ENCODE peak calls at places on chromosomes 12 and 14, in five cellular contexts. Y is cardiac fibroblast, B is coronary artery, D is pancreas, I is spleen. N is an unnamed sample.

GRCh38 chr14:99966912-99967311 is 98.3 kb upstream of the EVL start:
- DNase-seq in Y (no peak), B (no peak), D (no peak), I (no peak), N (no peak)

GRCh38 chr14:59293934-59294661 is 105.6 kb downstream of the DAAM1 start:
- DNase-seq in Y (no peak), B (no peak), D (no peak), I (no peak), N (no peak)

GRCh38 chr12:54413284-54414190 is 5.5 kb downstream of the ITGA5 start:
- DNase-seq in Y (peak), B (no peak), D (no peak), I (peak), N (no peak)

GRCh38 chr14:96895658-96896271 is 98.6 kb downstream of the VRK1 start:
- DNase-seq in Y (no peak), B (no peak), D (no peak), I (no peak), N (no peak)

GRCh38 chr14:32300146-32300545 is 29.0 kb upstream of the AKAP6 start:
- DNase-seq in Y (no peak), B (no peak), D (no peak), I (no peak), N (no peak)

GRCh38 chr12:1540690-1541089 is 53.7 kb downstream of the FBXL14 start:
- DNase-seq in Y (no peak), B (no peak), D (no peak), I (no peak), N (no peak)

GRCh38 chr14:59359451-59360124 is 105.6 kb downstream of the GPR135 start:
- DNase-seq in Y (peak), B (no peak), D (no peak), I (no peak), N (no peak)

GRCh38 chr12:26338574-26339572 is 143.5 kb downstream of the SSPN start:
- DNase-seq in Y (peak), B (no peak), D (no peak), I (no peak), N (no peak)

GRCh38 chr12:30959778-30960177 is 33.2 kb downstream of the TSPAN11 start:
- DNase-seq in Y (no peak), B (no peak), D (no peak), I (peak), N (no peak)

GRCh38 chr14:103739466-103739792 is 23.8 kb downstream of the ZFYVE21 start:
- DNase-seq in Y (no peak), B (peak), D (no peak), I (no peak), N (no peak)

GRCh38 chr12:17618831-17619230 is 471.2 kb downstream of the RERGL start:
- DNase-seq in Y (no peak), B (no peak), D (no peak), I (no peak), N (no peak)

GRCh38 chr12:75177997-75178396 is 31.6 kb downstream of the KCNC2 start:
- DNase-seq in Y (peak), B (no peak), D (no peak), I (no peak), N (peak)

GRCh38 chr12:16807731-16808130 is 201.8 kb upstream of the LMO3 start:
- DNase-seq in Y (no peak), B (no peak), D (no peak), I (no peak), N (no peak)

GRCh38 chr14:36340276-36340890 is 19.9 kb upstream of the MBIP start:
- DNase-seq in Y (no peak), B (no peak), D (no peak), I (no peak), N (no peak)

GRCh38 chr14:100747021-100747586 is 20.4 kb downstream of the DLK1 start:
- DNase-seq in Y (peak), B (peak), D (no peak), I (peak), N (peak)

GRCh38 chr12:78210894-78211302 is 380.2 kb downstream of the NAV3 start:
- DNase-seq in Y (peak), B (no peak), D (no peak), I (no peak), N (peak)

GRCh38 chr14:56794088-56794556 is 16.2 kb downstream of the OTX2 start:
- DNase-seq in Y (no peak), B (no peak), D (no peak), I (no peak), N (no peak)

GRCh38 chr14:96038558-96038919 is 623 bp upstream of the C14orf132 start:
- DNase-seq in Y (no peak), B (peak), D (no peak), I (no peak), N (no peak)

GRCh38 chr14:67413806-67414769 is 2.1 kb upstream of the PLEK2 start:
- DNase-seq in Y (peak), B (no peak), D (no peak), I (no peak), N (peak)

GRCh38 chr12:32448581-32448980 is 49.2 kb downstream of the FGD4 start:
- DNase-seq in Y (no peak), B (no peak), D (no peak), I (no peak), N (no peak)

GRCh38 chr14:50110323-50111037 is 5.9 kb downstream of the VCPKMT start:
- DNase-seq in Y (no peak), B (no peak), D (no peak), I (no peak), N (no peak)

GRCh38 chr14:100867631-100868315 is 35.7 kb downstream of the RTL1 start:
- DNase-seq in Y (no peak), B (no peak), D (no peak), I (peak), N (no peak)

GRCh38 chr14:104709387-104710019 is 14.5 kb upstream of the ADSS1 start:
- DNase-seq in Y (no peak), B (no peak), D (no peak), I (no peak), N (no peak)

GRCh38 chr14:58298880-58299664 is 717 bp downstream of the ARID4A start:
- DNase-seq in Y (peak), B (peak), D (peak), I (peak), N (no peak)

GRCh38 chr14:36279306-36280244 is 40.9 kb downstream of the MBIP start:
- DNase-seq in Y (no peak), B (no peak), D (no peak), I (no peak), N (no peak)

GRCh38 chr12:49615725-49616124 is 7.6 kb upstream of the PRPF40B start:
- DNase-seq in Y (peak), B (no peak), D (no peak), I (no peak), N (no peak)

GRCh38 chr14:101183376-101184103 is 280.0 kb upstream of the RTL1 start:
- DNase-seq in Y (no peak), B (peak), D (no peak), I (peak), N (no peak)

GRCh38 chr14:102508774-102509743 is 517 bp downstream of the ANKRD9 start:
- DNase-seq in Y (peak), B (no peak), D (peak), I (peak), N (no peak)

GRCh38 chr12:57332646-57333312 is 81.8 kb upstream of the STAC3 start:
- DNase-seq in Y (peak), B (no peak), D (no peak), I (no peak), N (no peak)

GRCh38 chr14:64717870-64718269 is 13.6 kb downstream of the PLEKHG3 start:
- DNase-seq in Y (no peak), B (no peak), D (peak), I (no peak), N (no peak)

DNA sequence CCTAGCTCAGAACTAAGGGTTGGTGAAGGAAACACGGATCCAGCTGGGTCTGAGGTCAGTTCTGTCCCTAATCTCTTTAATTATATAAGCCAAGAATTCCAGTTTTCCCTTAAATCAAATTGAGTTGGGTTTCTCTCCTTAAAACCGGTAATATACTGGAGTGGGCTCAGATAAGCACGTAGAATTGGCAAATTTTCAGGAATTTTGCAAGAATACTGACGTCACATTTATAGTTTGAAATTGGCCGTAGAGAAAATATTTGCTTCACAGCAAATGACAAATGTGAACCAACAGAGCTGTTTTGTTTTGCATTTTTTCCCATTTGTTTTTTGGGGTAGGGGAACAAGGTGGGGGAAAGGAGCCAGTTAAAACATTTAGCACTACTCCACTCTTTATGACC is 17.4 kb downstream of the C12orf50 start:
- DNase-seq in Y (peak), B (no peak), D (no peak), I (no peak), N (no peak)
- TF ChIP-seq CTCF in Y (no peak), B (no peak), D (no peak), I (no peak), N (no peak)

DNA sequence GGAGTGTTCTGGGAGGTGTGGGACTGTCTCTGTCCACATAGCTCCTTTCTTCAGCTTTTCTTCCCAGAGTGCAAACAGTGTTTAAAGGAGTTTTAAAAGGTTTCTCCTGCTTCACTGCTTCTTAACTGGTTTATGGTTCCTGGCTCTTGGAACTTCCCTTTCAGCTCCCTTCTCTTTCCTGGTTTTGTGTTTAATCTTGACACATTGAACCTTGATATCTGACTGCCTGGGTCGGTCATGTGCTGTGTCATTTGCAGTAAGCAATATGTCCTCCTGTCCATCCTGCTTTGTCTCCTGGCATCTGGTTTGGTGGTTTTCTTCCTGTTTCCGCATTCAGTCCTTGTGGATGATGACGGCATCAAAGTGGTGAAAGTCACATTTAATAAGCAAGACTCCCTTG is 2.2 kb downstream of the TMEM106C start:
- DNase-seq in Y (no peak), B (no peak), D (no peak), I (no peak), N (no peak)
- H3K4me3 ChIP-seq in Y (no peak), B (no peak), D (no peak), I (no peak), N (no peak)

DNA sequence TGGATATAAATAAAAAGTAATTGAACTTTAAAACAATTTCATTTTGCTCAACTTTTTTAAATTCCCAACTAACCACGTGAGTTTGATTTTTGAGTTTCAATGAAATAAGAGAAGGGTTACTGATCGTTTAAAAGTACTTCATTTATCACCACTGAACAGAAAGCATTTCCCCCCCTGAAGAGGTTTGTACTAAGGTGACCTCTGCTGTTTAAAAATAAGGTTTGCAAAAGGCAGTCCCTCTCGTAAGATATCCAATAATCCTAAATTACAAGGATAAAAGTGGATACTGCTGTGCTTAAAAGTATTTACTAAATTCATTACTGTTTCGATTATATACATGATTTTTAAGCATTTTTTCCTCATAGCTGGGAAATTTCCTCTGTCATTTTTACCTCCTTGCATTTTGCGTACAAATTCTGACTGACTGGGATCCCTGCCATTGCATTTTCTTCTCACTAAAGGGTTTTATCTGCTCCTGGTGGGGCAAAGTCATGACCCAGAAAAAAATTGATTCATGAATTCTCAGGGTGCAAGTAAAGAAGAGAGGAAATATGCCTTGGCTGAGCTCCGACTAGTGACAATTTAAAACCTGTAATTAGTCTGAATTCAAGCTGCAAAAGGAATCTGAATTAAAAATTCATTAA is 463.8 kb downstream of the PRKD1 start:
- DNase-seq in Y (peak), B (no peak), D (no peak), I (no peak), N (no peak)
- TF ChIP-seq CTCF in Y (peak), B (no peak), D (no peak), I (no peak), N (peak)

DNA sequence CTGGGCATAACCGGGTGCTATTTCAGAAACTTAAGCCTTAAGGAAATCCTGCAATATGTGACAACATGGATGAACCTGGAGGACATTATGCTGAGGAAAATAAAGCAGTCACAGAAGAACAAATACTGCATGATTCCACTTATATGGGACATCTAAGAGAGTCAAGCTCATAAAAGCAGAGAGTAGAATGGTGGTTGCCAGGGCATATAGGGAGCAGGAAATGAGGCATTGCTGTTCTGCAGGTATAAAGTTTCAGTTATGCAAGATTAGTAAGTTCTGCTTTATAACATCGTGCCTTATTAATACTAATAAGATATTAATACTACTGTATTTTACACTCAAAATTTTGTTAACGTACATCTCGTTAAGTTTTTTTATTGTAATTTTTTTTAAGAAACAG is 124.2 kb upstream of the ATF1 start:
- DNase-seq in Y (no peak), B (no peak), D (no peak), I (no peak), N (no peak)
- H3K4me3 ChIP-seq in Y (no peak), B (no peak), D (no peak), I (no peak), N (no peak)

DNA sequence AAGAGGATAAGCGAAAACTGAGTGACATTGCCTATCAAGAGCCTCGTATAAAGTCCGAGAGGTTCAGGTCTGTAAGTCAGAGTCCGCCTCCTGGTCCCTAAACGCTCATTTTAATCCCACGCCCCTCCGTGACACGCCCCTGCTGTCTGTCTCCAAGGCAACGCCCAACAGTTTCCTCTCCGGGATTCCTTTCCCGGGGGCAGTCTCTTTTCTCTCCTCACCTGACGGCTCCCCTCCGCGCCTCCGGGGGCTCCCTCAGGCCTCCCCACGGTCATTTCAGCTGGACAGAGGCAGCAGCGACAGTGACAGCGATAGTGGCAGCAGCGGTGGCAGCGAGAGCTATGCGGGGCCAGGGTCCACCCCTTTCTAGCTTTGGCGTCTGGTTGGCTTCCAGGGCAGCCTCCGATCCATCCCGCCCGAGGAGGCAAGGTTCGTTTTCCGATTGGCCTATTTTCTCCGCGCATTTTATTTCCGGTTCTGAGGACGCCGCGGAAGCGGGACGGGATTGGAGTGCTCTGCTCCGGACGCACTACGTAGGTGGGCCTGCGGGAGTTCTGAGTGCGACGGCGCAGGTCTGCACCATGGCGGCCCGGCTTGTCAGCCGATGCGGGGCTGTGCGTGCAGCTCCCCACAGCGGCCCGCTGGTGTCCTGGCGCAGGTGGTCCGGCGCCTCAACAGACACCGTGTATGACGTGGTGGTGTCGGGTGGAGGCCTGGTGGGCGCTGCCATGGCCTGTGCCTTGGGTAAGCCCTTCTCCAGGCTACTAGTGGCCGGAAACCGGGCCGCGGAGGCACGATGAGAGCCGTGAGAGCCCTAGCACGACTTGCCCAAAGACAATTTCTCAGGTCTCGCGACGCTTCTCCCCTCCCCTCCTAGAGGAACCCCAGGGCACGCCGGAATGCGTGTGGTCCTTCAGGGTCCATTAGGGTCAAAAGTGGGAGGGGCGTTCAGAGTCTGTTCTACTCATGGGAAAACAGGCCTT is at the start of the genes COQ6 and FAM161B:
- DNase-seq in Y (peak), B (peak), D (peak), I (peak), N (peak)
- TF ChIP-seq CTCF in Y (no peak), B (no peak), D (no peak), I (peak), N (peak)

DNA sequence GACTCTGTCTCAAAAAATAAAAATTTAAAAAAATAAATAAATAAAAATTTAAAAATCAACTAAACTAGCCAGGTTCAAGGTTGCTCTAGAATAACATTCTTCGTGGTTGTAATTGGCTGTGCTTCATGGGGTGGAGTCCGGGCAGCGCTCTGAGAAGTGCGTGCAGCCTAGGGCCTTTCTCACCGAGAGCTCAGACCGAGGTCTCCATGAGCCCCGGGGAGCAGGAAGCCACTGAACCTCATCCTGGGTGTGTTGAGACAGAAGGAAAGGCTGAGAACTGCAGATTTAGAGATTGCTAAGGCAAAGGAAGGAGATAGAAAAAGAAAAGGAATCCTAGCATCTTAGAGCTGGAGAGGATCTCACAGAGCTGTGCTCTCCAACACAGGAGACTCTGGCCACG is 14.7 kb downstream of the P2RX4 start:
- DNase-seq in Y (no peak), B (no peak), D (no peak), I (no peak), N (no peak)
- H3K4me3 ChIP-seq in Y (no peak), B (no peak), D (no peak), I (no peak), N (no peak)

DNA sequence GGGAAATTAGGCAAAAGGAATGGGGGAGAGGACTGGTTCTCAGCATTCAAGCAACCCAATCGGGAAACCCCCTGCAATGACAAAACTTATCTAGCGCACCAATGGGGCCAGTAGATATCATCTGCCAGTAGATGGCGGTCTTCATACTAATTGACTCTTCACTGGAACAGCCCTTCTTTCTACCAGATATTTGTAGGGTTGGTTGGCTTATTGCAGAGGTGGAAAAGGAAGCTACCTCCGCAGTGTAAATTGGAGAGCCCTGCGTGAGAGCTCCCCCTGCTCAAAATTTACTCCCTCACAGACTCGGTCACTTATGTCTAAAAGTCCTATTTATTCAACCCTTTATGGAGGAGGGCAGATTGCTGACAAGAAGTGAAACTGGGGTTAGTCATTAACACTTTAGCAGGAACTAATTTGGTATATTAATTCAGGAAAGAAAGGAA is 166.1 kb upstream of the CCND2 start:
- DNase-seq in Y (peak), B (no peak), D (peak), I (no peak), N (no peak)
- TF ChIP-seq CTCF in Y (peak), B (no peak), D (no peak), I (peak), N (peak)

GRCh38 chr14:90053044-90053443 is 8.8 kb upstream of the KCNK13 start:
- DNase-seq in Y (no peak), B (no peak), D (no peak), I (no peak), N (no peak)
- H3K4me3 ChIP-seq in Y (no peak), B (no peak), D (no peak), I (no peak), N (no peak)

DNA sequence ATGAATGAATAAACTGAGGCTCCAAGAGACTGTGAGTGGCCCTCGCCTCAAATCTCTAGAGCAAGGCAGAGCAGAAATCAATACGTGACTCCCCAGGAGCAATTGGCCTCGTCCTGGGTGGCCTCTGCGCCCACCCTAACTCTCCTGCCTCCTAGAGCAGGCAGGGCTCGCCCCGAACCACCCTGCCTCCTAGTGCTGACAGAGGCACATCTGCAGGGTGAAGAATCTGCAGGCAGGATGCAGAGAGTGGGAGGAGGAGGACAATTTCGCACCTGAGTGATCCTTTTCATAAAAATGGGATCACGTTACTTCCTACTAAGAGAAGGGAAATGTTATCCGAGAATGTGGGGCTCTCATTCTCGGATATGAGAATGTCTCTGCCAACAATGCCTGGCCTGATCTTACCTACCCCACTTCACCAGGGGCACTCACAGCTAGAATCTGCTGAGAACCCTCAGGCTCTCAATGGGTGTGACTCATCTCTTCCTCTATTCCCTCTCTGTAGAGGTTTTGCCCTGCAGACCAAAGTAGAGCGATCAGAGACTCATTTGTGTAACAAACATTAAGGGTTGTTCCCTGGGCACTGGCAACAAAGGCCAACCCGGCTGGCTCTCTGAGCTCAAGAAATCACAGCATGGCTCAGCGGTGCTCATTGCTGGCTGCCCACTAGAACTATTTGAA is 61.7 kb upstream of the BCL2L14 start:
- DNase-seq in Y (peak), B (no peak), D (no peak), I (no peak), N (peak)
- TF ChIP-seq CTCF in Y (no peak), B (no peak), D (no peak), I (no peak), N (peak)

N was measured in astrocyte of the cerebellum.